ENCODE peak calls at places on chromosome 1, in four cellular contexts. Z, O, W and L are unnamed samples.

GRCh38 chr1:221309711-221310110 is 430.5 kb downstream of the HLX start:
- DNase-seq in Z (no peak), W (no peak), O (no peak), L (no peak)

GRCh38 chr1:64973061-64973647 is 6.8 kb upstream of the JAK1 start:
- DNase-seq in O (no peak), Z (no peak), W (no peak), L (no peak)

GRCh38 chr1:117698398-117699160 is 92.7 kb downstream of the TENT5C start:
- DNase-seq in Z (no peak), O (peak), W (no peak), L (peak)

GRCh38 chr1:7621334-7622219 is 149.5 kb upstream of the VAMP3 start:
- DNase-seq in Z (no peak), W (no peak), O (no peak), L (no peak)

GRCh38 chr1:78038491-78038939 is 7.3 kb upstream of the GIPC2 start:
- DNase-seq in O (peak), Z (no peak), W (no peak), L (no peak)

GRCh38 chr1:67791261-67791660 is 42.0 kb downstream of the GNG12 start:
- DNase-seq in O (peak), Z (no peak), W (no peak), L (no peak)

GRCh38 chr1:47707887-47708535 is 270.2 kb downstream of the FOXD2 start:
- DNase-seq in O (no peak), W (peak), Z (no peak), L (no peak)

GRCh38 chr1:31860576-31860975 is 44.8 kb upstream of the SPOCD1 start:
- DNase-seq in O (no peak), Z (no peak), W (no peak), L (no peak)

GRCh38 chr1:22975694-22976093 is 3.0 kb upstream of the LACTBL1 start:
- DNase-seq in Z (no peak), O (peak), W (no peak), L (no peak)

DNA sequence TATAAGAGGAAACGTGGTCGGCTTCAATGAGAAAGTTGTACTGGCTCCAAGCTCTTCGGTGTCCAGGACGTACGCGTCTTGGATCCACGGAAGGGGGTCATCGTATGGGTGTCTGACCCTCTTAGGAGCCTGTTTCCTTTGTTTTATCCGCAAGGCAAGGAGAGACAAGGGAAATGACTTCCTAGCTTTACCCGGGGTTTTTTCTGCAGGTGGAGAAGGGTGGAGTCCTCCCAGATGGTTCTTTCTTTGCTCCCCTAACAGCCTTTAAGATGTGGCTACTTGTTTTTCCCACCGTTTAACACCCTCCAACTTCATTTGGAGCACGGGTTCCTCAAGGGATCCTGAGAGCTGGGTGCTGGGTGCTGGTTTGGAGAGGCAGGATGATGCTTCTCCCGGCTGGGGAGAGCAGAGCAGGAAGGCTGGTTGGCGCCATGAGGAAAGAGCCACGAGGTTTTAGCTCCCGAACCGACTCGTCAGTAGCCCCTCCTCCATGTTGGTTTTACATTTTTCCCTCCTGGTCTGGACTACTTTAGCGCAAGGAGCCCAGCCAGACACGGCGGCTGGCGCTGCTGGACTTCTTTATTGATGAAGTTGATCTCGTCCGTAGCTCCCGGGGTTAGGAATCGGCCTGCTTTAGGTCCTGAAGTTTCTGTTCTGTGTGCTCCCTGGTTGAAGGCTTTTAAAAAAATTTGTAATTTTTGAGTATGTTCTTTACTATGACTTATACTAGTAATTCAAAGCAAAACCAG is 1.3 kb downstream of the UCK2 start:
- DNase-seq in O (peak), Z (peak), W (peak), L (peak)
- TF ChIP-seq POLR2A in O (peak), Z (peak), W (no peak), L (peak)

GRCh38 chr1:16077430-16078245 is 4.2 kb upstream of the FAM131C start:
- DNase-seq in O (peak), W (no peak), Z (no peak), L (no peak)

GRCh38 chr1:16076871-16077250 is 3.4 kb upstream of the FAM131C start:
- DNase-seq in W (no peak), Z (peak), O (peak), L (no peak)

GRCh38 chr1:16075337-16076002 is 2.0 kb upstream of the FAM131C start:
- DNase-seq in W (no peak), O (peak), Z (peak), L (no peak)

GRCh38 chr1:16074217-16074616 is 766 bp upstream of the FAM131C start:
- DNase-seq in O (no peak), Z (no peak), W (no peak), L (no peak)

DNA sequence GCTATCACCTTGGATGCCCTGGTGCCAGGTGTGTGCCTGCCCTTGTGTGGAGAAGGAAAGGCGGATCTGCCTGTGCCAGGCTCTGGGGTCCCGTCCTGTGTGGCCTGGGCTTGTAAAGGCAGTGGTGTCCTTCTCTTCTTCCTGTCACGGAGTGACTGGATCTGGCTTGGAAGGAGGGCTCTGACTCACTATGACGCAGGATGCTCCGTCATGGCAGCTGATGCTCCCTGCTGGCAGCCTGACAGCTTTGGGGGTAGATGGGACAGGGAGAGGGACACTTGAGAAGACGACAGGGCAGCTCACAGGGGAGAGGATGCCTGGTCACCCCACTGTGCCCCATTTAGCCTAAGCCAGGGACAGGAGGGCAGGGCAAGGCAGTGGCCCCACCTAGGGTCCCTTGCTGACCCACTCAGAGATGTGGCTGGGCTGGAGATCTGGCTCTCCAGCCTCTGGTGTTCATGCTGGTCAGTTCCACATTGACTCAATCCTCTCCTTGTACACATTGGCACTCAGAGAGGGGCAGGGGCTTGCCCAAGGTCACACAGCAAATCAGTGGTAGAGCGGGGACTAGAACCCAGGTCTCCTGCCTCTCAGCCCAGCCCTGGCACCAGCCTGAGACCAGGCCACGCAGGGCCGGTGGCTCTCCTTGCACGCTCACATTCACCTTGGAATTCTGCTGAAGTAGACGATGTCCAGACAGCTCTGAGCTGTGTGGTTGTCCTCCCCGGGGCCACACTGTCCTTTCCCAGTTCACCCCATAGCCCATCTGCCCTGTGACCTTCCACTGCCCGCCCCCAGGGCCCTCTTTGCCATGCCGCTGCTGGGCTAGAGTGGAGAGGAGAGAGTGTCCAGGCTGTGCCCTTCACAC is 2.8 kb upstream of the FAM131C start:
- DNase-seq in W (no peak), O (peak), Z (peak), L (peak)
- TF ChIP-seq POLR2A in W (no peak), O (peak), Z (peak), L (no peak)

GRCh38 chr1:30761312-30762151 is 4.0 kb upstream of the LAPTM5 start:
- DNase-seq in Z (no peak), W (no peak), O (no peak), L (peak)

GRCh38 chr1:30760596-30761311 is 3.2 kb upstream of the LAPTM5 start:
- DNase-seq in W (no peak), Z (no peak), O (no peak), L (peak)

GRCh38 chr1:30762931-30763653 is 5.5 kb upstream of the LAPTM5 start:
- DNase-seq in Z (no peak), W (no peak), O (no peak), L (no peak)

GRCh38 chr1:30763654-30764248 is 6.2 kb upstream of the LAPTM5 start:
- DNase-seq in W (no peak), Z (peak), O (peak), L (no peak)

DNA sequence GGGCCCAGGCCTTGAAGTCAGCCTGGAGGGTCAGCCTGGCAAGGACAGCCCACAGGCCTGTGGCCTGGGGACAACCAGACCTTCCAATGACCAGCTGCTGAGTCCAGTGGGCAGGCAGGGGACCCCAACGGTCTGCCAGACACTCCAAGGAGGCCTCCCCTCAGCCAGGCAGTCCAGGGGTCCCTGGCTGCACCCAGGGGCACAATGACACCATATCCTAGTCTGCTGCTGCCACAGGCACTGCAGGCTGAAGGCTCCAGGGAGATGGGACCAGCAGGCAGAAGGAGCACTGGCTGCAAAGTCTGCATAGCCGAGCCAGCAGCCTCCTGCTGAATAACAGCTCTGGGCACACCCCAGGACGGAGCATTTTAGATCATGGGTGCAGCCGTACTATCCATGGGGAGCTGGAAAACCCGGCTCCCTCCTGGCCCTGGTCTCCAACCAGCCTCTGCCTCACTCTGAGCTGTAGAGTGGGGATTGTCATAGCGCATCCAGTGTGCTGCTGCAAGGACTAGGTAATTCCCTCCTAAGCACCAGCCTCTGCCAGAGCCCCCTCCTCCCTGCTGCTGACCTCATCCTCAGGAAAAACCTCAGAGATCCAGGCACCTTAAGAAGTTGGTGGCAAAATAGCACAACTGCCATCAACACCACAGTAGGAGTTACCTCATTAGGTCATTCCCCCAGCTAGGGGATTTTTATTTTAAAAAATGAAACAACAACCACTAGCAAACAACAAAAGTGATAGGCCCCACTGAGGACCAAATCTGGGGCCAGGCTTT is 4.8 kb upstream of the LAPTM5 start:
- DNase-seq in Z (no peak), O (no peak), W (no peak), L (no peak)
- TF ChIP-seq POLR2A in Z (no peak), O (no peak), W (no peak), L (no peak)

GRCh38 chr1:156500578-156500846 is at the start of gene MEF2D:
- DNase-seq in O (no peak), W (no peak), Z (no peak), L (no peak)
- TF ChIP-seq POLR2A in O (peak), W (no peak), Z (peak), L (peak)

GRCh38 chr1:160888926-160889325 is 3.9 kb upstream of the ITLN1 start:
- DNase-seq in Z (no peak), W (no peak), O (no peak), L (no peak)
- TF ChIP-seq POLR2A in Z (no peak), W (no peak), O (no peak), L (no peak)

GRCh38 chr1:234748066-234748465 is 138.1 kb upstream of the IRF2BP2 start:
- DNase-seq in O (no peak), Z (no peak), W (no peak), L (no peak)

GRCh38 chr1:234746798-234747196 is 136.8 kb upstream of the IRF2BP2 start:
- DNase-seq in W (no peak), Z (no peak), O (no peak), L (no peak)

GRCh38 chr1:234745844-234746797 is 136.1 kb upstream of the IRF2BP2 start:
- DNase-seq in O (peak), Z (no peak), W (no peak), L (peak)

GRCh38 chr1:234748713-234749112 is 138.7 kb upstream of the IRF2BP2 start:
- DNase-seq in W (no peak), O (no peak), Z (no peak), L (no peak)

DNA sequence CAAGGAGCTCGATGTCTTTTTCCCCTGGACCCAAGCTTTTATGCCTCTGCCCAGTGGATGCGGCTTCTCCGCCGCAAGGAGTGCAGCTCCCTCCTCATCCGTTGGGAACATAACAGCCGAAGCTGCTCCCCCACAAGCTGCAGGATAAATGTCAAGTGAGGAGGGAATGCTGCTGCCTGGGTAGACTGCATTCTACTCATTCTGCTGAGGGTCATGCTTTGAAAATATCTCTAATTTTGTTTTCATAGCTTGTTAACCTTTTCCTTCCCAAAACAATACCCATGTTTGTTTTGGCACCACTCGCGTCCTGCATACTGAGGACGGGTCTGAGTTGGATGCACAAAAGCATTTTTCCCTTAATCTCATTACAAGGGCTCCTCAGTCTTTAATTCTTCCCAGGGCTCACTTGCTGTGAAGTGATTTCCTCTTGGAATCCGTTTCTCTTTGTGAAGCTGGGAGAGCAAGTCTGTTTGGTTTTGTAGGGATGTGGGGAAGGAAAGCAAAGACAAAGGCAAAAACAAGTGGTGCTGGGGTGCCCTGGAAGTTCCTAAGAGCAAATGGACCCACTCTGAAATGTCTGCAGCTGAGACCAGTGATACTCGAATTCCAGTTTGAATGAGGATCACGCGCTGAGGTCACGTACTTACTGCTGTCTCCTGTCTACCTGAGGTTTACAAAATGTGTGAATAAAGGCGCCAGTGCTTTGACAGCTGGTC is 134.0 kb upstream of the IRF2BP2 start:
- DNase-seq in W (no peak), Z (no peak), O (peak), L (no peak)
- TF ChIP-seq POLR2A in W (no peak), Z (no peak), O (no peak), L (no peak)

GRCh38 chr1:151993734-151994496 is at the start of gene S100A10:
- DNase-seq in Z (peak), O (peak), W (peak), L (peak)
- TF ChIP-seq POLR2A in Z (peak), O (peak), W (peak), L (peak)

GRCh38 chr1:44740179-44740617 is 561 bp downstream of the KIF2C start:
- DNase-seq in W (no peak), Z (no peak), O (no peak), L (peak)

GRCh38 chr1:44733784-44734183 is 2.8 kb upstream of the RNU5D-1 start:
- DNase-seq in O (no peak), Z (no peak), W (no peak), L (no peak)

GRCh38 chr1:44735992-44736391 is 3.6 kb upstream of the KIF2C start:
- DNase-seq in Z (no peak), O (no peak), W (no peak), L (no peak)

DNA sequence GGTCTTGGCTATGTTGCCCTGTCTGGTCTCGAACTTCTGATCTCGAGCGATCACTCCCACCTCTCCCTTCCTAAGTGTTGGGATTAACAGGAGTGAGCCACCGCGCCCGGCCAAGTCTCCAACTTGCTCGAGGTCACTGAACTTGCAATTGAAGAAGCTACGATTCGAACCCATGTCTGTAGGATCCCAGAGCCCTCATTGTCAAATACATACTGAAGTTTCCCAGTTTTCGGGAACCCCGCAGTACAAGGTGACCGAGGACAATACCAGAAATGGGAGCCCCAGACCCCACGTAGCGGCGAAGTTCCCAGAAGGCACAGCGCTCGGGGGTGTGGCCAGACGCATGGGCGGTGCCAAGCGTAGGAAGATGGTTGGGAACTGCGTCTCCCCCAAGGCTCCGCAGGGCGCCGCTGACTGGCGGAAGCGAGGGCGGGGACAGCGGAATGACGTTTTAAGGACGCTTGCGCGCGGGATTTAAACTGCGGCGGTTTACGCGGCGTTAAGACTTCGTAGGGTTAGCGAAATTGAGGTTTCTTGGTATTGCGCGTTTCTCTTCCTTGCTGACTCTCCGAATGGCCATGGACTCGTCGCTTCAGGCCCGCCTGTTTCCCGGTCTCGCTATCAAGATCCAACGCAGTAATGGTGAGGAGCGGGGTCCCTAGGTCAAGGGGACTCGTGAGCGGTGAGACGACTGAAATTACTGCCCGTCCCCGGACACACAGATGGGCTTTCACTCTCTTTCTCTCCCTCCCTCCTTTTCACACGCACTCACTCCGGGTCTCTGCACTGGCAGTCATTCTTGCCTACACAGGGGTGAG is at the start of gene KIF2C:
- DNase-seq in Z (peak), W (peak), O (peak), L (peak)
- TF ChIP-seq POLR2A in Z (peak), W (peak), O (peak), L (peak)

GRCh38 chr1:20633190-20634064 is at the start of gene PINK1:
- DNase-seq in W (peak), Z (peak), O (peak), L (peak)
- TF ChIP-seq POLR2A in W (peak), Z (peak), O (peak), L (peak)

GRCh38 chr1:18950415-18951026 is 6.0 kb downstream of the IFFO2 start:
- DNase-seq in O (no peak), W (no peak), Z (peak), L (no peak)
- TF ChIP-seq POLR2A in O (no peak), W (no peak), Z (peak), L (no peak)